ENCODE peak calls at places on chromosomes 16 and 17, in ten cellular contexts. One of them, this sample, is unnamed.

GRCh38 chr16:69490707-69491324 is 66.4 kb downstream of the CYB5B start:
- ATAC-seq in left cardiac atrium: no peak
- ATAC-seq in activated CD4-positive, alpha-beta T cell treated with anti-CD3 and anti-CD28 coated beads for 36 hours: no peak
- ATAC-seq in central memory CD8-positive, alpha-beta T cell: no peak
- ATAC-seq in heart right ventricle: no peak
- ATAC-seq in RWPE2: no peak
- ATAC-seq in memory B cell: no peak
- ATAC-seq in PC-3: no peak
- ATAC-seq in upper lobe of right lung: no peak
- ATAC-seq in Right ventricle myocardium superior: peak; percentile 72
- ATAC-seq in this sample: no peak

GRCh38 chr17:69757794-69758430 is 317.1 kb upstream of the KCNJ16 start:
- ATAC-seq in central memory CD8-positive, alpha-beta T cell: no peak
- ATAC-seq in RWPE2: peak; percentile 68
- ATAC-seq in left cardiac atrium: no peak
- ATAC-seq in PC-3: no peak
- ATAC-seq in activated CD4-positive, alpha-beta T cell treated with anti-CD3 and anti-CD28 coated beads for 36 hours: no peak
- ATAC-seq in heart right ventricle: no peak
- ATAC-seq in Right ventricle myocardium superior: no peak
- ATAC-seq in memory B cell: no peak
- ATAC-seq in upper lobe of right lung: no peak
- ATAC-seq in this sample: peak; percentile 60

GRCh38 chr17:77644981-77645380 is 313.5 kb upstream of the TNRC6C start:
- ATAC-seq in Right ventricle myocardium superior: no peak
- ATAC-seq in central memory CD8-positive, alpha-beta T cell: peak; percentile 72
- ATAC-seq in activated CD4-positive, alpha-beta T cell treated with anti-CD3 and anti-CD28 coated beads for 36 hours: peak; percentile 56
- ATAC-seq in heart right ventricle: no peak
- ATAC-seq in PC-3: peak; percentile 7
- ATAC-seq in upper lobe of right lung: peak; percentile 11
- ATAC-seq in memory B cell: no peak
- ATAC-seq in left cardiac atrium: no peak
- ATAC-seq in RWPE2: no peak
- ATAC-seq in this sample: no peak

GRCh38 chr17:14792751-14793150 is 472.4 kb downstream of the PMP22 start:
- ATAC-seq in PC-3: no peak
- ATAC-seq in activated CD4-positive, alpha-beta T cell treated with anti-CD3 and anti-CD28 coated beads for 36 hours: no peak
- ATAC-seq in left cardiac atrium: peak; percentile 37
- ATAC-seq in Right ventricle myocardium superior: no peak
- ATAC-seq in heart right ventricle: no peak
- ATAC-seq in upper lobe of right lung: no peak
- ATAC-seq in RWPE2: peak; percentile 21
- ATAC-seq in memory B cell: no peak
- ATAC-seq in central memory CD8-positive, alpha-beta T cell: no peak
- ATAC-seq in this sample: peak; percentile 74

GRCh38 chr16:71758293-71758760 is 33.8 kb upstream of the PHLPP2 start:
- ATAC-seq in RWPE2: no peak
- ATAC-seq in memory B cell: no peak
- ATAC-seq in left cardiac atrium: peak; percentile 76
- ATAC-seq in upper lobe of right lung: no peak
- ATAC-seq in central memory CD8-positive, alpha-beta T cell: no peak
- ATAC-seq in activated CD4-positive, alpha-beta T cell treated with anti-CD3 and anti-CD28 coated beads for 36 hours: no peak
- ATAC-seq in heart right ventricle: peak; percentile 16
- ATAC-seq in Right ventricle myocardium superior: peak; percentile 95
- ATAC-seq in PC-3: no peak
- ATAC-seq in this sample: no peak

GRCh38 chr16:30377812-30378235 is 3.2 kb downstream of the MYL11 start:
- ATAC-seq in heart right ventricle: peak; percentile 75
- ATAC-seq in Right ventricle myocardium superior: peak; percentile 84
- ATAC-seq in activated CD4-positive, alpha-beta T cell treated with anti-CD3 and anti-CD28 coated beads for 36 hours: peak; percentile 34
- ATAC-seq in PC-3: peak; percentile 50
- ATAC-seq in central memory CD8-positive, alpha-beta T cell: peak; percentile 41
- ATAC-seq in RWPE2: peak; percentile 43
- ATAC-seq in left cardiac atrium: peak; percentile 78
- ATAC-seq in memory B cell: peak; percentile 48
- ATAC-seq in upper lobe of right lung: peak; percentile 78
- ATAC-seq in this sample: peak; percentile 53

GRCh38 chr17:59706900-59707181 is 389 bp downstream of the PTRH2 start:
- ATAC-seq in heart right ventricle: no peak
- ATAC-seq in left cardiac atrium: no peak
- ATAC-seq in memory B cell: no peak
- ATAC-seq in central memory CD8-positive, alpha-beta T cell: no peak
- ATAC-seq in RWPE2: no peak
- ATAC-seq in Right ventricle myocardium superior: no peak
- ATAC-seq in upper lobe of right lung: no peak
- ATAC-seq in activated CD4-positive, alpha-beta T cell treated with anti-CD3 and anti-CD28 coated beads for 36 hours: no peak
- ATAC-seq in PC-3: no peak
- ATAC-seq in this sample: no peak

GRCh38 chr16:27377666-27378485 is 24.1 kb upstream of the IL21R start:
- ATAC-seq in PC-3: no peak
- ATAC-seq in RWPE2: no peak
- ATAC-seq in central memory CD8-positive, alpha-beta T cell: peak; percentile 74
- ATAC-seq in Right ventricle myocardium superior: no peak
- ATAC-seq in memory B cell: peak; percentile 72
- ATAC-seq in upper lobe of right lung: no peak
- ATAC-seq in heart right ventricle: no peak
- ATAC-seq in activated CD4-positive, alpha-beta T cell treated with anti-CD3 and anti-CD28 coated beads for 36 hours: peak; percentile 39
- ATAC-seq in left cardiac atrium: no peak
- ATAC-seq in this sample: no peak

GRCh38 chr16:17225551-17225950 is 245.2 kb downstream of the XYLT1 start:
- ATAC-seq in RWPE2: no peak
- ATAC-seq in PC-3: no peak
- ATAC-seq in Right ventricle myocardium superior: no peak
- ATAC-seq in central memory CD8-positive, alpha-beta T cell: no peak
- ATAC-seq in upper lobe of right lung: no peak
- ATAC-seq in left cardiac atrium: peak; percentile 31
- ATAC-seq in heart right ventricle: no peak
- ATAC-seq in memory B cell: no peak
- ATAC-seq in activated CD4-positive, alpha-beta T cell treated with anti-CD3 and anti-CD28 coated beads for 36 hours: no peak
- ATAC-seq in this sample: no peak

GRCh38 chr17:51217946-51218345 is 41.9 kb downstream of the MBTD1 start:
- ATAC-seq in memory B cell: no peak
- ATAC-seq in upper lobe of right lung: no peak
- ATAC-seq in PC-3: no peak
- ATAC-seq in heart right ventricle: no peak
- ATAC-seq in left cardiac atrium: no peak
- ATAC-seq in central memory CD8-positive, alpha-beta T cell: no peak
- ATAC-seq in RWPE2: no peak
- ATAC-seq in activated CD4-positive, alpha-beta T cell treated with anti-CD3 and anti-CD28 coated beads for 36 hours: no peak
- ATAC-seq in Right ventricle myocardium superior: no peak
- ATAC-seq in this sample: no peak

GRCh38 chr16:739560-740458 is 988 bp downstream of the CIAO3 start:
- ATAC-seq in memory B cell: no peak
- ATAC-seq in Right ventricle myocardium superior: no peak
- ATAC-seq in PC-3: peak; percentile 37
- ATAC-seq in RWPE2: peak; percentile 14
- ATAC-seq in activated CD4-positive, alpha-beta T cell treated with anti-CD3 and anti-CD28 coated beads for 36 hours: no peak
- ATAC-seq in central memory CD8-positive, alpha-beta T cell: no peak
- ATAC-seq in left cardiac atrium: no peak
- ATAC-seq in upper lobe of right lung: no peak
- ATAC-seq in heart right ventricle: peak; percentile 1
- ATAC-seq in this sample: peak; percentile 3

GRCh38 chr16:19299565-19299964 is 14.0 kb downstream of the CLEC19A start:
- ATAC-seq in Right ventricle myocardium superior: no peak
- ATAC-seq in central memory CD8-positive, alpha-beta T cell: no peak
- ATAC-seq in heart right ventricle: no peak
- ATAC-seq in upper lobe of right lung: no peak
- ATAC-seq in RWPE2: no peak
- ATAC-seq in memory B cell: no peak
- ATAC-seq in activated CD4-positive, alpha-beta T cell treated with anti-CD3 and anti-CD28 coated beads for 36 hours: no peak
- ATAC-seq in left cardiac atrium: no peak
- ATAC-seq in PC-3: no peak
- ATAC-seq in this sample: no peak

GRCh38 chr16:50550035-50550434 is 1.8 kb downstream of the NKD1 start:
- ATAC-seq in central memory CD8-positive, alpha-beta T cell: no peak
- ATAC-seq in RWPE2: no peak
- ATAC-seq in upper lobe of right lung: no peak
- ATAC-seq in heart right ventricle: no peak
- ATAC-seq in memory B cell: no peak
- ATAC-seq in activated CD4-positive, alpha-beta T cell treated with anti-CD3 and anti-CD28 coated beads for 36 hours: no peak
- ATAC-seq in Right ventricle myocardium superior: no peak
- ATAC-seq in PC-3: no peak
- ATAC-seq in left cardiac atrium: no peak
- ATAC-seq in this sample: no peak

This sample was measured in esophagus mucosa.